ENCODE peak calls at places on chromosome 15, in nine cellular contexts. S is body of pancreas, K is GM13976, P is nephron progenitor cell, E is A549, G is upper lobe of left lung, Y is AG04450, C is GM06990, T is AG04449. H is an unnamed sample.

GRCh38 chr15:56732135-56732880 is 1.0 kb downstream of the ZNF280D start:
- DNase-seq in S (peak; percentile 19), K (peak; percentile 37), P (no peak), E (peak; percentile 46), G (no peak), Y (no peak), C (peak; percentile 17), T (no peak), H (peak; percentile 41)

GRCh38 chr15:60772395-60773120 is 293.6 kb upstream of the ICE2 start:
- DNase-seq in S (no peak), K (no peak), P (no peak), E (no peak), G (no peak), Y (no peak), C (no peak), T (no peak), H (no peak)

GRCh38 chr15:85649372-85649771 is 145.4 kb downstream of the KLHL25 start:
- DNase-seq in S (peak; percentile 55), K (peak; percentile 51), P (no peak), E (no peak), G (peak; percentile 51), Y (peak; percentile 33), C (peak; percentile 43), T (no peak), H (peak; percentile 18)

GRCh38 chr15:74175271-74176191 is 2.0 kb downstream of the ISLR start:
- DNase-seq in S (no peak), K (no peak), P (no peak), E (no peak), G (peak; percentile 15), Y (no peak), C (no peak), T (no peak), H (no peak)

GRCh38 chr15:70348581-70349344 is 251.0 kb upstream of the TLE3 start:
- DNase-seq in S (peak; percentile 69), K (no peak), P (no peak), E (no peak), G (peak; percentile 67), Y (no peak), C (no peak), T (no peak), H (no peak)

GRCh38 chr15:89654847-89655805 is at the start of gene KIF7:
- DNase-seq in S (no peak), K (peak; percentile 85), P (peak; percentile 77), E (peak; percentile 60), G (no peak), Y (no peak), C (no peak), T (no peak), H (peak; percentile 85)

GRCh38 chr15:51736069-51736468 is 1.4 kb downstream of the LYSMD2 start:
- DNase-seq in S (no peak), K (no peak), P (no peak), E (no peak), G (no peak), Y (no peak), C (peak; percentile 59), T (no peak), H (peak; percentile 44)

GRCh38 chr15:75785771-75786563 is 57.3 kb upstream of the UBE2Q2 start:
- DNase-seq in S (no peak), K (no peak), P (peak; percentile 51), E (no peak), G (no peak), Y (no peak), C (no peak), T (no peak), H (no peak)

GRCh38 chr15:62426387-62426956 is 261.4 kb upstream of the C2CD4B start:
- DNase-seq in S (no peak), K (no peak), P (no peak), E (no peak), G (no peak), Y (no peak), C (no peak), T (no peak), H (no peak)

GRCh38 chr15:28128036-28128435 is 28.9 kb upstream of the OCA2 start:
- DNase-seq in S (peak; percentile 36), K (no peak), P (no peak), E (no peak), G (peak; percentile 48), Y (no peak), C (no peak), T (no peak), H (no peak)

GRCh38 chr15:85897818-85898717 is 103.3 kb upstream of the KLHL25 start:
- DNase-seq in S (no peak), K (no peak), P (no peak), E (no peak), G (no peak), Y (no peak), C (no peak), T (no peak), H (no peak)

GRCh38 chr15:25178835-25179672 is 224.3 kb downstream of the SNRPN start:
- DNase-seq in S (peak; percentile 1), K (no peak), P (no peak), E (no peak), G (peak; percentile 15), Y (no peak), C (no peak), T (no peak), H (peak; percentile 9)

GRCh38 chr15:90742082-90742481 is 24.9 kb downstream of the BLM start:
- DNase-seq in S (no peak), K (no peak), P (no peak), E (no peak), G (no peak), Y (no peak), C (no peak), T (no peak), H (no peak)

GRCh38 chr15:43516801-43517353 is 531 bp upstream of the MAP1A start:
- DNase-seq in S (no peak), K (peak; percentile 12), P (no peak), E (no peak), G (no peak), Y (no peak), C (no peak), T (no peak), H (no peak)

GRCh38 chr15:27638950-27639349 is 460.2 kb downstream of the OCA2 start:
- DNase-seq in S (no peak), K (no peak), P (no peak), E (no peak), G (no peak), Y (no peak), C (no peak), T (no peak), H (no peak)

GRCh38 chr15:55649058-55649423 is 60.9 kb upstream of the PYGO1 start:
- DNase-seq in S (no peak), K (no peak), P (no peak), E (no peak), G (no peak), Y (peak; percentile 27), C (no peak), T (peak; percentile 46), H (no peak)

GRCh38 chr15:96466548-96466947 is 136.0 kb downstream of the NR2F2 start:
- DNase-seq in S (no peak), K (no peak), P (no peak), E (no peak), G (no peak), Y (no peak), C (no peak), T (no peak), H (no peak)

GRCh38 chr15:96463376-96463775 is 132.9 kb downstream of the NR2F2 start:
- DNase-seq in S (no peak), K (no peak), P (no peak), E (no peak), G (no peak), Y (no peak), C (no peak), T (no peak), H (no peak)

GRCh38 chr15:96457852-96458251 is 127.4 kb downstream of the NR2F2 start:
- DNase-seq in S (no peak), K (no peak), P (no peak), E (no peak), G (no peak), Y (no peak), C (no peak), T (no peak), H (no peak)

GRCh38 chr15:96460106-96460505 is 129.6 kb downstream of the NR2F2 start:
- DNase-seq in S (no peak), K (no peak), P (no peak), E (no peak), G (no peak), Y (no peak), C (no peak), T (no peak), H (no peak)

DNA sequence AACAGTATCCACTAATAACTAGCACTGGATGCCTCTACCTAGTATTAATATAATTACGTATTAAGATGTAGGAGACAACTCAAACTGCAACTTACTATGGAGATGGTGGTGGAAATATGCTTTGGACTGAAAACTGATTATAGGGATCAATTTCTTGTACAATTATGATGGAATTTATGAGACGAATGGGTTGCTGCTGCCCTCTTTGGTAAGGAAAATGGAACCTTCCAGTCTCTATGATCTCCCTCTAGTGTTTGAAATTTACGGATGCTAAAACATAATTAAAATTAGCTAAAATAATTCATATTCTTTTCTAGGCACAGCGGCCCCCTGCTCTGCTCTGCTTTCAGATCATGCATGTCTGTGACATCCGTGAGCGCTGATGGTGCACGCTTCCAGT is 132.3 kb downstream of the NR2F2 start:
- DNase-seq in S (no peak), K (no peak), P (no peak), E (no peak), G (no peak), Y (no peak), C (no peak), T (no peak), H (no peak)
- TF ChIP-seq CTCF in S (no peak), K (no peak), P (no peak), E (no peak), G (no peak), Y (peak; percentile 44), C (no peak), T (no peak), H (no peak)

DNA sequence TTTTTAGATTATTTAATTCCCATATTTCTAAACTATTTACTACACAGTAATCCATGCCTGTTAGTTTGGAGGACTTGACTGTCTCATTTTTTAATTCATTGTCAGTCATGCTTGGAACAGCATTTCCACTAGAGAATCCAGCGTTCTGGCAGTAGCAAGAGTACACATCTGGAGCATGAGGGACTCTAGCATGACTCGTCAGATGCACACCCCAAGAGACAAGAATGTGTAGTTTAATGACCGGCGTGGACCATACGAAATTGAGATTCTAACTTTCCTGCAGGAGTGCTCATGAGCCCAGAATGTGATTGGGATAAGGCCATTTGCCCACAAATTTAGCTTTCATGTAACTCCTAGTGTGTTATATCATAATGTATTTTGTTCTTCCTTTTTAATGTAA is 48.9 kb downstream of the ASB7 start:
- DNase-seq in S (no peak), K (no peak), P (no peak), E (no peak), G (no peak), Y (no peak), C (no peak), T (no peak), H (no peak)
- TF ChIP-seq CTCF in S (no peak), K (no peak), P (no peak), E (no peak), G (no peak), Y (no peak), C (no peak), T (no peak), H (no peak)

GRCh38 chr15:46309914-46310313 is 675.1 kb downstream of the SQOR start:
- DNase-seq in S (no peak), K (no peak), P (peak; percentile 9), E (no peak), G (no peak), Y (no peak), C (no peak), T (no peak), H (no peak)
- TF ChIP-seq CTCF in S (no peak), K (no peak), P (peak; percentile 24), E (no peak), G (no peak), Y (no peak), C (no peak), T (no peak), H (no peak)

GRCh38 chr15:69061414-69061842 is 46.9 kb downstream of the NOX5 start:
- DNase-seq in S (no peak), K (no peak), P (no peak), E (no peak), G (no peak), Y (no peak), C (no peak), T (no peak), H (no peak)
- TF ChIP-seq CTCF in S (no peak), K (no peak), P (no peak), E (no peak), G (no peak), Y (no peak), C (no peak), T (no peak), H (no peak)

H was measured in GM13977.